ENCODE peak calls at places on chromosomes 2 and 18, in six cellular contexts. M, L, Y, Q, O and T are unnamed samples.

GRCh38 chr2:206225435-206226232 is 48.8 kb upstream of the ZDBF2 start:
- DNase-seq in M (no peak), L (no peak), Y (no peak), Q (no peak), O (peak), T (peak)

GRCh38 chr2:65057391-65058052 is 1.3 kb downstream of the CEP68 start:
- DNase-seq in M (peak), L (peak), Y (peak), Q (no peak), O (peak), T (peak)

GRCh38 chr2:15458277-15458676 is 102.9 kb downstream of the NBAS start:
- DNase-seq in M (no peak), L (no peak), Y (no peak), Q (no peak), O (no peak), T (no peak)

GRCh38 chr2:18309627-18310026 is 250.8 kb downstream of the RDH14 start:
- DNase-seq in M (no peak), L (no peak), Y (no peak), Q (no peak), O (no peak), T (no peak)

GRCh38 chr18:3653859-3654441 is 204.0 kb downstream of the TGIF1 start:
- DNase-seq in M (no peak), L (no peak), Y (no peak), Q (no peak), O (no peak), T (no peak)

GRCh38 chr2:85400951-85401805 is 9.0 kb downstream of the CAPG start:
- DNase-seq in M (no peak), L (no peak), Y (no peak), Q (no peak), O (no peak), T (no peak)

GRCh38 chr2:207854484-207855386 is 85.0 kb upstream of the FZD5 start:
- DNase-seq in M (no peak), L (no peak), Y (peak), Q (no peak), O (no peak), T (no peak)

GRCh38 chr2:98730851-98731708 is at the start of gene MGAT4A:
- DNase-seq in M (peak), L (peak), Y (peak), Q (peak), O (peak), T (peak)

GRCh38 chr2:178943745-178944144 is 106.2 kb downstream of the CCDC141 start:
- DNase-seq in M (no peak), L (no peak), Y (no peak), Q (no peak), O (no peak), T (no peak)

GRCh38 chr2:103132536-103133217 is 370.8 kb downstream of the TMEM182 start:
- DNase-seq in M (peak), L (no peak), Y (no peak), Q (no peak), O (no peak), T (no peak)

GRCh38 chr2:163732718-163733117 is 3.1 kb downstream of the FIGN start:
- DNase-seq in M (no peak), L (no peak), Y (peak), Q (no peak), O (no peak), T (no peak)

GRCh38 chr18:3511980-3512379 is 62.0 kb downstream of the TGIF1 start:
- DNase-seq in M (no peak), L (no peak), Y (peak), Q (no peak), O (no peak), T (peak)

GRCh38 chr2:199459286-199460100 is 1.8 kb upstream of the SATB2 start:
- DNase-seq in M (peak), L (peak), Y (peak), Q (peak), O (peak), T (peak)

GRCh38 chr2:181231151-181231550 is 226.0 kb upstream of the ITGA4 start:
- DNase-seq in M (no peak), L (no peak), Y (peak), Q (no peak), O (no peak), T (no peak)